ENCODE peak calls at places on chromosome 3, in six cellular contexts. G is GM10248, O is fibroblast of lung, H is colonic mucosa, R is mammary epithelial cell, I is cardiac fibroblast. V is an unnamed sample.
A peak's percentile ranks its signal among the peaks of the same experiment; 100 is the strongest.

GRCh38 chr3:102419786-102420185 is 15.0 kb upstream of the ZPLD1 start:
- DNase-seq in G (no peak), O (no peak), H (no peak), R (no peak), I (no peak), V (no peak)

GRCh38 chr3:195182470-195182795 is 88.5 kb downstream of the XXYLT1 start:
- DNase-seq in G (no peak), O (peak; percentile 83), H (no peak), R (no peak), I (peak; percentile 76), V (no peak)

GRCh38 chr3:16070707-16071106 is 103.8 kb upstream of the GALNT15 start:
- DNase-seq in G (no peak), O (no peak), H (no peak), R (no peak), I (no peak), V (no peak)

GRCh38 chr3:56484525-56485024 is 16.3 kb upstream of the ERC2 start:
- DNase-seq in G (no peak), O (no peak), H (no peak), R (no peak), I (no peak), V (no peak)

GRCh38 chr3:17730318-17730967 is 12.0 kb downstream of the TBC1D5 start:
- DNase-seq in G (no peak), O (peak; percentile 77), H (peak; percentile 65), R (no peak), I (peak; percentile 69), V (no peak)

GRCh38 chr3:155312781-155313180 is 19.3 kb upstream of the STRIT1 start:
- DNase-seq in G (no peak), O (no peak), H (no peak), R (no peak), I (peak; percentile 64), V (no peak)

GRCh38 chr3:29410660-29411405 is 130.0 kb downstream of the RBMS3 start:
- DNase-seq in G (no peak), O (no peak), H (no peak), R (no peak), I (peak; percentile 84), V (no peak)

GRCh38 chr3:84961492-84962255 is 2.9 kb downstream of the CADM2 start:
- DNase-seq in G (no peak), O (no peak), H (no peak), R (no peak), I (no peak), V (peak; percentile 45)

GRCh38 chr3:44584646-44585501 is at the start of gene ZNF660:
- DNase-seq in G (peak; percentile 72), O (peak; percentile 83), H (peak; percentile 40), R (peak; percentile 2), I (peak; percentile 85), V (peak; percentile 90)

GRCh38 chr3:100268986-100269385 is 8.2 kb downstream of the TBC1D23 start:
- DNase-seq in G (no peak), O (peak; percentile 35), H (no peak), R (no peak), I (peak; percentile 33), V (no peak)

GRCh38 chr3:195240939-195241338 is 30.0 kb downstream of the XXYLT1 start:
- DNase-seq in G (no peak), O (no peak), H (peak; percentile 51), R (no peak), I (no peak), V (no peak)

GRCh38 chr3:157662171-157662570 is 159.0 kb upstream of the VEPH1 start:
- DNase-seq in G (no peak), O (no peak), H (no peak), R (no peak), I (no peak), V (no peak)

GRCh38 chr3:32685604-32686185 is 707 bp downstream of the CNOT10 start:
- DNase-seq in G (peak; percentile 31), O (peak; percentile 15), H (no peak), R (peak; percentile 24), I (peak; percentile 27), V (no peak)

GRCh38 chr3:37812497-37812896 is 49.2 kb upstream of the CTDSPL start:
- DNase-seq in G (no peak), O (no peak), H (peak; percentile 29), R (no peak), I (peak; percentile 58), V (no peak)

GRCh38 chr3:37816271-37816670 is 45.4 kb upstream of the CTDSPL start:
- DNase-seq in G (no peak), O (peak; percentile 27), H (no peak), R (no peak), I (no peak), V (no peak)

GRCh38 chr3:37811625-37812356 is 49.9 kb upstream of the CTDSPL start:
- DNase-seq in G (no peak), O (no peak), H (no peak), R (no peak), I (no peak), V (no peak)

GRCh38 chr3:37813403-37813802 is 48.3 kb upstream of the CTDSPL start:
- DNase-seq in G (peak; percentile 38), O (no peak), H (no peak), R (no peak), I (no peak), V (no peak)

DNA sequence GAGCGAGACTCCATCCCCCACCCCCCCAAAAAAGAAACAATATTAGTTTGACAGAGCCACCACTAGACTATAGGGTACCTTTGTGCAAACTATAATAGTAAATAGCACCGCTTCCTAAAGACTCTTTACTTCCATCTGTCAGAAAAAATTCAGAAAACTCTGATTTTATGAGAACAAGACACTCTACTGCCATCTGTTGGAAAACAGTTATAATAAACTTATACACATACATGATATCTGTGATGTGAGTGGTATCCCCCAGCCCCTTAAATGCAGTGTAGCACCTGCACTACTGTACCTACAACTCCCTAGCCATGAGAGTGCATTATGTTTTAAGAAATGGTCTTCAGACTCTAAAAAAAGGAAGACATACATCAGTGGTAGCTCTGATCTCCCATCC is 47.1 kb upstream of the CTDSPL start:
- DNase-seq in G (peak; percentile 31), O (no peak), H (no peak), R (no peak), I (peak; percentile 39), V (no peak)
- TF ChIP-seq CTCF in G (peak; percentile 26), O (peak; percentile 15), H (peak; percentile 9), R (peak; percentile 24), I (no peak), V (peak; percentile 46)

GRCh38 chr3:127679534-127680145 is 6.9 kb downstream of the ABTB1 start:
- DNase-seq in G (no peak), O (no peak), H (no peak), R (no peak), I (no peak), V (no peak)
- TF ChIP-seq CTCF in G (no peak), O (peak; percentile 27), H (no peak), R (no peak), I (no peak), V (peak; percentile 22)

DNA sequence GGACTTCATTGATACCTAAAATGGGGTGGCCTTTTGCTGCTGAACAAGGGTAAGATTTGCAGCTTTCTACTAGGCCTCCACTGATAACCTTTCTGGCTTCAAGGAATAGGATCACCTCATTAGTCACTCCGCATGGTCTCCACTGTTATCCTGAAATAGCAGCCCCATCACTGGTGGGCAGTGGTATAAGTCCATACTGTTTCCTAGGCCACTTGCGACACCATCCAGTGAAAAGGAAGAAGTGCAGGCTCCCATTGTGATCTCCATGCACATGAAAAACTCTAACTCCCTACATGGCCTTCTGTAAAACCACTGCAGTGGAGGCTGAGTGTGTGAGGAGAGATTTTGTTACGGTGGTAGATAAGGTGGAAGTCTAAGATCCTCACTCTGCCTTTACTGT is 1455.9 kb downstream of the SI start:
- DNase-seq in G (no peak), O (no peak), H (no peak), R (no peak), I (peak; percentile 1), V (peak; percentile 27)
- TF ChIP-seq CTCF in G (no peak), O (no peak), H (no peak), R (no peak), I (no peak), V (peak; percentile 25)

DNA sequence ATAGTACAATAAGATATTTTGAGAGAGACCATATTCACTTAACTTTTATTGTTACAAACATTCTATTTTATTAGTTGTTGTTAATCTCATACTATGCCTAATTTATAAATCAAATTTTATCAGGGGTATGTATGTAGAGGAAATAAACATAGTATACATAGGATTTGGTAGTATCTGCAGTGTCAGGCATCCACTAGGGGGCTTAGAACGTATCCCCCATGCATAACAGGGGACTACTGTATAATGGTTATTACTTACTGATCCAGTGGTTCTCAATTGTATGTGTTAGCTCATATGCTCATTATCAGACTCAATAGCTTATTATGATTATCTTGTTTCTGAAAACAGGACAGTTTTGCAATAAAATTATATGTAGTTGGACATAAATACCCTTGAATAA is 27.6 kb downstream of the CMC1 start:
- DNase-seq in G (no peak), O (no peak), H (no peak), R (no peak), I (no peak), V (no peak)
- TF ChIP-seq CTCF in G (no peak), O (peak; percentile 33), H (no peak), R (peak; percentile 6), I (peak; percentile 26), V (peak; percentile 32)

GRCh38 chr3:152030320-152030719 is 156.9 kb downstream of the SUCNR1 start:
- DNase-seq in G (no peak), O (no peak), H (no peak), R (no peak), I (no peak), V (peak; percentile 55)

GRCh38 chr3:152021951-152022461 is 148.6 kb downstream of the SUCNR1 start:
- DNase-seq in G (no peak), O (peak; percentile 70), H (no peak), R (peak; percentile 97), I (peak; percentile 66), V (no peak)

GRCh38 chr3:152031321-152031720 is 157.9 kb downstream of the SUCNR1 start:
- DNase-seq in G (no peak), O (no peak), H (no peak), R (no peak), I (no peak), V (no peak)

GRCh38 chr3:152026033-152026556 is 152.7 kb downstream of the SUCNR1 start:
- DNase-seq in G (no peak), O (peak; percentile 85), H (no peak), R (peak; percentile 66), I (peak; percentile 87), V (no peak)
- TF ChIP-seq CTCF in G (peak; percentile 21), O (peak; percentile 45), H (no peak), R (peak; percentile 20), I (peak; percentile 27), V (no peak)